ENCODE peak calls at places on chromosomes 2 and 18, in four cellular contexts. One of them, this sample, is unnamed.

GRCh38 chr2:235859651-235860050 is 308.5 kb downstream of the GBX2 start:
- DNase-seq in IMR-90: no peak
- DNase-seq in H54: no peak
- DNase-seq in foreskin fibroblast: no peak
- DNase-seq in this sample: no peak

GRCh38 chr18:74604774-74605173 is 7.1 kb downstream of the ZNF407 start:
- DNase-seq in IMR-90: peak; percentile 67
- DNase-seq in H54: no peak
- DNase-seq in foreskin fibroblast: peak; percentile 58
- DNase-seq in this sample: no peak

GRCh38 chr2:189498205-189498604 is 56.9 kb downstream of the WDR75 start:
- DNase-seq in IMR-90: peak; percentile 6
- DNase-seq in H54: no peak
- DNase-seq in foreskin fibroblast: no peak
- DNase-seq in this sample: no peak

GRCh38 chr2:182372661-182373060 is 54.2 kb downstream of the PDE1A start:
- DNase-seq in IMR-90: peak; percentile 91
- DNase-seq in H54: peak; percentile 61
- DNase-seq in foreskin fibroblast: peak; percentile 88
- DNase-seq in this sample: no peak

GRCh38 chr2:119408221-119408619 is 23.4 kb upstream of the TMEM37 start:
- DNase-seq in IMR-90: no peak
- DNase-seq in H54: no peak
- DNase-seq in foreskin fibroblast: no peak
- DNase-seq in this sample: no peak

GRCh38 chr2:25389161-25389560 is 47.4 kb upstream of the DNMT3A start:
- DNase-seq in IMR-90: no peak
- DNase-seq in H54: no peak
- DNase-seq in foreskin fibroblast: no peak
- DNase-seq in this sample: no peak

GRCh38 chr2:3101016-3101703 is 276.5 kb downstream of the EIPR1 start:
- DNase-seq in IMR-90: no peak
- DNase-seq in H54: no peak
- DNase-seq in foreskin fibroblast: no peak
- DNase-seq in this sample: no peak

GRCh38 chr18:48031011-48031480 is 100.6 kb upstream of the SMAD2 start:
- DNase-seq in IMR-90: peak; percentile 34
- DNase-seq in H54: peak; percentile 41
- DNase-seq in foreskin fibroblast: peak; percentile 72
- DNase-seq in this sample: peak; percentile 69

GRCh38 chr18:3596324-3597158 is 146.6 kb downstream of the TGIF1 start:
- DNase-seq in IMR-90: peak; percentile 58
- DNase-seq in H54: no peak
- DNase-seq in foreskin fibroblast: peak; percentile 25
- DNase-seq in this sample: peak; percentile 40

GRCh38 chr2:68971591-68972231 is 2.7 kb upstream of the GKN1 start:
- DNase-seq in IMR-90: peak; percentile 95
- DNase-seq in H54: peak; percentile 48
- DNase-seq in foreskin fibroblast: peak; percentile 92
- DNase-seq in this sample: no peak

GRCh38 chr2:66577331-66578041 is 142.6 kb downstream of the MEIS1 start:
- DNase-seq in IMR-90: peak; percentile 56
- DNase-seq in H54: no peak
- DNase-seq in foreskin fibroblast: peak; percentile 42
- DNase-seq in this sample: no peak

This sample was measured in HAP-1.